ENCODE peak calls at places on chromosomes 6 and 20, in eight cellular contexts. G, E, J, U, F, H, W and B are unnamed samples.

GRCh38 chr6:153511896-153512496 is 380.9 kb upstream of the RGS17 start:
- DNase-seq in G (no peak), H (peak), U (no peak), J (peak), W (peak), F (peak), E (peak), B (no peak)

GRCh38 chr6:36131517-36132220 is 1.4 kb downstream of the MAPK13 start:
- DNase-seq in J (peak), G (peak), W (peak), E (no peak), H (peak), F (peak), U (no peak), B (no peak)

GRCh38 chr20:15487030-15487429 is 1086.2 kb downstream of the KIF16B start:
- DNase-seq in F (no peak), E (no peak), W (no peak), U (no peak), G (no peak), J (no peak), H (no peak), B (no peak)

GRCh38 chr6:42251911-42252637 is 34.4 kb upstream of the MRPS10 start:
- DNase-seq in F (no peak), G (peak), H (no peak), E (peak), W (no peak), U (no peak), J (peak), B (no peak)

GRCh38 chr20:21235346-21235712 is 67.8 kb upstream of the XRN2 start:
- DNase-seq in J (no peak), E (no peak), U (no peak), W (no peak), F (peak), G (no peak), H (no peak), B (no peak)

GRCh38 chr6:15616266-15616665 is 46.6 kb downstream of the DTNBP1 start:
- DNase-seq in J (no peak), H (no peak), E (no peak), F (peak), U (no peak), W (no peak), G (no peak), B (no peak)

GRCh38 chr6:133343220-133343619 is 102.1 kb downstream of the EYA4 start:
- DNase-seq in E (no peak), U (no peak), W (no peak), F (no peak), J (no peak), G (no peak), H (no peak), B (no peak)

GRCh38 chr6:112203577-112204349 is 50.6 kb downstream of the LAMA4 start:
- DNase-seq in G (no peak), J (peak), E (no peak), H (no peak), W (peak), U (no peak), F (no peak), B (no peak)

GRCh38 chr6:100304575-100304974 is 160.1 kb downstream of the SIM1 start:
- DNase-seq in G (no peak), F (no peak), J (no peak), W (no peak), U (no peak), H (no peak), E (no peak), B (no peak)

GRCh38 chr20:33176101-33176500 is 8.1 kb downstream of the BPIFA2 start:
- DNase-seq in H (no peak), J (no peak), E (no peak), F (no peak), U (no peak), W (no peak), G (no peak), B (no peak)

GRCh38 chr6:125818659-125819297 is 28.0 kb downstream of the NCOA7 start:
- DNase-seq in J (no peak), E (no peak), U (no peak), F (no peak), G (no peak), H (no peak), W (no peak), B (no peak)

GRCh38 chr6:143773503-143773902 is 69.6 kb upstream of the LTV1 start:
- DNase-seq in J (peak), E (no peak), H (no peak), W (no peak), U (no peak), G (no peak), F (no peak), B (no peak)

GRCh38 chr6:35562060-35562459 is 49.4 kb upstream of the TULP1 start:
- DNase-seq in U (no peak), W (no peak), G (no peak), F (no peak), E (no peak), J (no peak), H (no peak), B (no peak)

GRCh38 chr6:90604546-90604945 is 17.7 kb upstream of the MAP3K7 start:
- DNase-seq in W (no peak), F (no peak), H (no peak), U (no peak), E (no peak), G (no peak), J (no peak), B (no peak)

GRCh38 chr6:17712573-17712972 is 5.8 kb upstream of the NUP153 start:
- DNase-seq in G (no peak), H (no peak), E (no peak), W (no peak), U (no peak), F (no peak), J (no peak), B (no peak)

GRCh38 chr6:39980839-39981580 is 46.7 kb upstream of the MOCS1 start:
- DNase-seq in J (peak), H (peak), U (peak), G (peak), W (peak), E (peak), F (peak), B (peak)

GRCh38 chr20:50870572-50871161 is 60.6 kb downstream of the ADNP start:
- DNase-seq in E (no peak), W (no peak), U (no peak), J (peak), H (peak), G (no peak), F (peak), B (peak)

GRCh38 chr20:25989196-25989595 is 292.5 kb upstream of the ZNF337 start:
- DNase-seq in J (no peak), E (no peak), G (no peak), U (no peak), H (no peak), W (no peak), F (no peak), B (no peak)

GRCh38 chr6:163263196-163263595 is 151.3 kb upstream of the QKI start:
- DNase-seq in E (no peak), F (no peak), J (no peak), H (no peak), G (no peak), W (no peak), U (no peak), B (no peak)

GRCh38 chr6:90216081-90216977 is 80.3 kb downstream of the BACH2 start:
- DNase-seq in E (peak), J (peak), F (peak), H (peak), G (peak), W (no peak), U (no peak), B (no peak)

GRCh38 chr20:48983423-48984400 is 62.2 kb downstream of the ARFGEF2 start:
- DNase-seq in H (no peak), E (no peak), W (peak), G (no peak), F (no peak), J (peak), U (no peak), B (no peak)

GRCh38 chr6:169702640-169703246 is 817 bp downstream of the C6orf120 start:
- DNase-seq in H (no peak), G (peak), U (no peak), E (no peak), W (no peak), J (no peak), F (no peak), B (peak)